ENCODE peak calls at places on chromosomes 4 and X, in four cellular contexts. V is pancreas; N is activated CD8-positive, alpha-beta T cell treated with anti-CD3 and anti-CD28 coated beads, Interleukin-2, amount 10 ng/mL, durations not matched to agents 7 days and 5 days; G is stimulated activated CD4-positive, alpha-beta T cell treated with anti-CD3 and anti-CD28 coated beads, Interleukin-1b, Interleukin-23, amount 100 ng/mL, for 24 hours. Y is an unnamed sample.

GRCh38 chr4:154076921-154077320 is 288.0 kb upstream of the SFRP2 start:
- DNase-seq in V (no peak), G (no peak), N (no peak), Y (no peak)

GRCh38 chr4:153564630-153565525 is 98.7 kb downstream of the TMEM131L start:
- DNase-seq in G (no peak), N (no peak), V (peak), Y (no peak)

GRCh38 chrX:25131055-25131454 is 115.3 kb upstream of the ARX start:
- DNase-seq in N (no peak), V (no peak), G (no peak), Y (no peak)

GRCh38 chr4:41142946-41143720 is 71.2 kb downstream of the APBB2 start:
- DNase-seq in V (no peak), G (no peak), N (no peak), Y (no peak)

GRCh38 chr4:138070816-138071215 is 171.3 kb downstream of the SLC7A11 start:
- DNase-seq in N (no peak), V (no peak), G (no peak), Y (no peak)

GRCh38 chr4:132417220-132417619 is 731.9 kb upstream of the PCDH10 start:
- DNase-seq in V (no peak), G (no peak), N (no peak), Y (no peak)

GRCh38 chr4:20641971-20642370 is 58.3 kb upstream of the PACRGL start:
- DNase-seq in N (no peak), G (no peak), V (no peak), Y (no peak)

GRCh38 chr4:85756938-85757337 is 282.0 kb downstream of the ARHGAP24 start:
- DNase-seq in G (no peak), V (no peak), N (no peak), Y (no peak)

GRCh38 chrX:130048686-130049222 is 61.5 kb downstream of the ELF4 start:
- DNase-seq in G (no peak), V (no peak), N (no peak), Y (no peak)